ENCODE peak calls at places on chromosomes 6 and 20, in ten cellular contexts. S is IMR-90, D is suprapubic skin, O is ovary, Y is transverse colon, U is esophagus muscularis mucosa, P is breast epithelium, I is sigmoid colon, N is adrenal gland, B is Peyer's patch. R is an unnamed sample.

GRCh38 chr6:30611150-30611855 is 5.7 kb downstream of the PPP1R10 start:
- DNase-seq in O (no peak), I (peak; percentile 53), S (no peak), N (no peak), P (no peak), B (no peak), D (no peak), Y (no peak), U (no peak), R (no peak)

GRCh38 chr20:32571566-32571965 is 13.6 kb downstream of the NOL4L start:
- DNase-seq in B (no peak), O (no peak), N (no peak), Y (no peak), S (no peak), D (no peak), I (no peak), U (no peak), P (no peak), R (no peak)

GRCh38 chr6:135572051-135572450 is 74.5 kb upstream of the AHI1 start:
- DNase-seq in U (no peak), P (no peak), Y (no peak), I (no peak), O (no peak), D (no peak), B (no peak), S (peak; percentile 58), N (no peak), R (no peak)

GRCh38 chr20:23156842-23157423 is 70.8 kb upstream of the CD93 start:
- DNase-seq in I (no peak), O (no peak), N (no peak), Y (no peak), U (peak; percentile 47), P (no peak), S (no peak), B (no peak), D (no peak), R (no peak)

GRCh38 chr6:162698440-162698839 is 29.1 kb downstream of the PRKN start:
- DNase-seq in B (no peak), I (no peak), Y (no peak), N (no peak), S (no peak), O (no peak), U (no peak), P (no peak), D (no peak), R (no peak)

GRCh38 chr6:108736832-108737231 is 111.4 kb upstream of the ARMC2 start:
- DNase-seq in P (no peak), I (no peak), U (no peak), S (peak; percentile 92), N (peak; percentile 42), D (peak; percentile 72), O (no peak), B (no peak), Y (no peak), R (no peak)

GRCh38 chr6:112429226-112429625 is 82.1 kb downstream of the RFPL4B start:
- DNase-seq in D (no peak), N (no peak), S (peak; percentile 53), Y (no peak), U (no peak), I (no peak), P (no peak), B (no peak), O (no peak), R (no peak)

GRCh38 chr6:20744911-20745557 is 210.8 kb downstream of the CDKAL1 start:
- DNase-seq in O (no peak), U (no peak), N (no peak), I (no peak), Y (no peak), B (no peak), S (no peak), D (no peak), P (no peak), R (no peak)

GRCh38 chr20:4064118-4064962 is 49.0 kb upstream of the RNF24 start:
- DNase-seq in U (peak; percentile 96), S (peak; percentile 93), P (peak; percentile 83), D (peak; percentile 93), I (peak; percentile 96), Y (peak; percentile 87), B (peak; percentile 84), N (peak; percentile 94), O (peak; percentile 91), R (peak; percentile 95)

GRCh38 chr20:44273231-44274215 is 26.4 kb downstream of the GDAP1L1 start:
- DNase-seq in N (no peak), I (peak; percentile 4), S (no peak), U (no peak), D (no peak), O (no peak), B (no peak), Y (no peak), P (no peak), R (no peak)

GRCh38 chr6:66526061-66526460 is 819.0 kb upstream of the EYS start:
- DNase-seq in U (no peak), D (no peak), B (no peak), S (no peak), P (no peak), O (no peak), Y (no peak), I (no peak), N (no peak), R (no peak)

GRCh38 chr20:22496817-22497216 is 87.6 kb downstream of the FOXA2 start:
- DNase-seq in U (no peak), O (no peak), I (no peak), B (no peak), D (no peak), N (no peak), P (no peak), S (no peak), Y (no peak), R (no peak)

GRCh38 chr20:63432577-63433061 is 39.8 kb downstream of the KCNQ2 start:
- DNase-seq in D (no peak), B (no peak), I (no peak), Y (no peak), P (no peak), O (no peak), N (no peak), U (no peak), S (no peak), R (no peak)

DNA sequence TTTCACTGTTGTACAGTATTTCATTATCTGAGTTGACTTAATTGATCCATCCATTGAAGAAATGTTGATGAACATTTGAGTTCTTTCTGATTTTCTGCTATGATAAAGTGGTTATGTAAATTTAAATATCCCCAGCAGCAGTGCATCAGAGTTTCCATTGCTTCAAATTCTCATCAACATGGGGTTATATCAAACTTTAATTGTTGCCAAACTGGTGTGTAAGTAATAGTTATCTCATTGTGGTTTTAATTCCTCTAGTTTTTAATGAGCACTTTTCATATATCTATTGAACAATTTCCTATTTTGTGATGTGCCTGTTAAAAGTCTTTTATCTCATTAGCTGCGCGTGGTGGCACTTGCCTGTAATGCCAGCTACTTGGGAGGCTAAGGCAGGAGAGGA is 18.1 kb downstream of the ZNFX1 start:
- DNase-seq in U (no peak), B (no peak), P (no peak), D (no peak), N (no peak), O (no peak), Y (no peak), I (no peak), S (no peak), R (no peak)
- H3K36me3 ChIP-seq in U (peaks cover 74% of the 10 kb centered on the region), B (peaks cover 98% of the 10 kb centered on the region), P (peaks cover 14% of the 10 kb centered on the region), D (peaks cover 98% of the 10 kb centered on the region), N (no peaks in the 10 kb centered on the region), O (no peaks in the 10 kb centered on the region), Y (peaks cover 87% of the 10 kb centered on the region), I (peaks cover 44% of the 10 kb centered on the region), S (peaks cover 60% of the 10 kb centered on the region), R (no peaks in the 10 kb centered on the region)

DNA sequence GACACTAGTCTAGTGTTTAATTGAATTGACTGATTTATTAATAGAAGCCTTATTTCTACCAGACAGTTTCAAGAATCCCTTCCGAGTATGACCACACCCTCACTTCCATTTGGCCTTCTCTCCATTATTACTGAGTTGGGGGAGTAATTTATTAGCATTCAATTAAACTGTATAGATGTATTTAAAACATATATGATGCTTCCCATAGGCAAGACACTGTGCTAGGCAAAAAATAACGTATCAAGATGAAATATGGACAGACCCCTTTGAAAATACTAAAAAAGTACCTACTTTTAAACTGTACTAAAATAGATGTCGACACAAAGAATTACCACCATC is 112.9 kb upstream of the PHACTR1 start:
- DNase-seq in Y (no peak), U (no peak), S (no peak), B (no peak), N (no peak), O (no peak), I (no peak), P (no peak), D (no peak), R (no peak)
- TF ChIP-seq CTCF in Y (no peak), U (no peak), S (no peak), B (no peak), N (peak; percentile 8), O (no peak), I (no peak), P (no peak), D (no peak), R (no peak)

GRCh38 chr20:290081-290831 is at the start of gene C20orf96:
- DNase-seq in Y (peak; percentile 96), I (peak; percentile 95), U (peak; percentile 97), B (peak; percentile 96), D (peak; percentile 94), O (peak; percentile 93), S (peak; percentile 92), N (peak; percentile 96), P (peak; percentile 81), R (no peak)
- TF ChIP-seq POLR2A in Y (no peak), I (no peak), U (no peak), B (no peak), D (no peak), O (no peak), S (no peak), N (no peak), P (no peak), R (no peak)

GRCh38 chr20:48940170-48940569 is 18.7 kb downstream of the ARFGEF2 start:
- DNase-seq in P (no peak), S (no peak), Y (no peak), O (no peak), I (no peak), D (no peak), N (no peak), U (no peak), B (no peak), R (no peak)
- H3K36me3 ChIP-seq in P (no peaks in the 10 kb centered on the region), S (peaks cover 10% of the 10 kb centered on the region), Y (peaks cover 24% of the 10 kb centered on the region), O (no peaks in the 10 kb centered on the region), I (peaks cover 7% of the 10 kb centered on the region), D (peaks cover 33% of the 10 kb centered on the region), N (no peaks in the 10 kb centered on the region), U (no peaks in the 10 kb centered on the region), B (peaks cover 37% of the 10 kb centered on the region), R (no peaks in the 10 kb centered on the region)

DNA sequence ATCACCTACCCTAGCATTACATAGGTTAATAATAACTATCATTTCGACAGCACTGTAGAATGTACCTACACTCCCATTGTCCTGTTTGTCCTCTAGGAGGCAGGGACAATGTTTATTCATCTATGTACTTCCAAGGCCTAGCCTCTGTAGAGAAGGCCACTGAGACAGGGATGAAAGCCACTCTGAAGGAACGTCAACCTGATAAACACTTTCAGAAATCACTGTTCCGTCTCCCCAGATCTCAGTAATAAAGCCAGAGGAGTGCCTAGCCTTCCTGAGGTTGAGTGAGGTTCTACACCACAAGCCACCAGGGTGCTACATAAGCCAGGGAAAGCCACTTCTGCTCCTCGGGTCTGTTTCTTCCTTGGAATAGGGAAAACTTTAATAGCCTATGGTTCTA is 44.8 kb downstream of the POPDC3 start:
- DNase-seq in Y (no peak), P (no peak), S (peak; percentile 18), D (no peak), B (no peak), U (no peak), N (no peak), O (no peak), I (no peak), R (no peak)
- TF ChIP-seq CTCF in Y (no peak), P (no peak), S (peak; percentile 20), D (no peak), B (peak; percentile 17), U (peak; percentile 9), N (no peak), O (no peak), I (no peak), R (no peak)

GRCh38 chr6:26521485-26522391 is 16.4 kb upstream of the HMGN4 start:
- DNase-seq in U (peak; percentile 93), D (peak; percentile 87), P (peak; percentile 64), O (peak; percentile 82), S (peak; percentile 64), N (peak; percentile 87), B (peak; percentile 90), I (peak; percentile 92), Y (peak; percentile 87), R (no peak)
- TF ChIP-seq POLR2A in U (no peak), D (no peak), P (peak; percentile 45), O (peak; percentile 46), S (peak; percentile 37), N (peak; percentile 68), B (peak; percentile 58), I (peak; percentile 27), Y (peak; percentile 68), R (peak; percentile 13)